ENCODE peak calls at places on chromosomes 3 and 15, in nine cellular contexts. One of them, this sample, is unnamed. For H3K36me3, the result is how much of the 10 kb centered on the place peaks cover.

GRCh38 chr3:192042116-192042515 is 581.2 kb downstream of the PYDC2 start:
- DNase-seq in kidney: no peak
- DNase-seq in heart right ventricle: no peak
- DNase-seq in naive thymus-derived CD4-positive, alpha-beta T cell: no peak
- DNase-seq in cardiac muscle cell: no peak
- DNase-seq in stomach: no peak
- DNase-seq in neural progenitor cell: no peak
- DNase-seq in DND-41: no peak
- DNase-seq in body of pancreas: no peak
- DNase-seq in this sample: no peak

GRCh38 chr3:106610362-106610997 is 741.7 kb upstream of the CBLB start:
- DNase-seq in kidney: no peak
- DNase-seq in heart right ventricle: no peak
- DNase-seq in naive thymus-derived CD4-positive, alpha-beta T cell: no peak
- DNase-seq in cardiac muscle cell: no peak
- DNase-seq in stomach: no peak
- DNase-seq in neural progenitor cell: no peak
- DNase-seq in DND-41: no peak
- DNase-seq in body of pancreas: no peak
- DNase-seq in this sample: no peak

GRCh38 chr3:86801921-86802320 is 189.0 kb downstream of the VGLL3 start:
- DNase-seq in kidney: no peak
- DNase-seq in heart right ventricle: no peak
- DNase-seq in naive thymus-derived CD4-positive, alpha-beta T cell: no peak
- DNase-seq in cardiac muscle cell: no peak
- DNase-seq in stomach: no peak
- DNase-seq in neural progenitor cell: no peak
- DNase-seq in DND-41: no peak
- DNase-seq in body of pancreas: no peak
- DNase-seq in this sample: no peak

GRCh38 chr15:42087926-42088800 is 6.2 kb downstream of the PLA2G4D start:
- DNase-seq in kidney: no peak
- DNase-seq in heart right ventricle: no peak
- DNase-seq in naive thymus-derived CD4-positive, alpha-beta T cell: no peak
- DNase-seq in cardiac muscle cell: no peak
- DNase-seq in stomach: peak
- DNase-seq in neural progenitor cell: no peak
- DNase-seq in DND-41: no peak
- DNase-seq in body of pancreas: no peak
- DNase-seq in this sample: no peak

GRCh38 chr3:109563149-109563548 is 225.8 kb upstream of the DPPA4 start:
- DNase-seq in kidney: no peak
- DNase-seq in heart right ventricle: no peak
- DNase-seq in naive thymus-derived CD4-positive, alpha-beta T cell: peak
- DNase-seq in cardiac muscle cell: no peak
- DNase-seq in stomach: no peak
- DNase-seq in neural progenitor cell: no peak
- DNase-seq in DND-41: peak
- DNase-seq in body of pancreas: no peak
- DNase-seq in this sample: no peak

GRCh38 chr15:63466378-63467192 is 37.8 kb upstream of the USP3 start:
- DNase-seq in kidney: no peak
- DNase-seq in heart right ventricle: peak
- DNase-seq in naive thymus-derived CD4-positive, alpha-beta T cell: peak
- DNase-seq in cardiac muscle cell: peak
- DNase-seq in stomach: no peak
- DNase-seq in neural progenitor cell: peak
- DNase-seq in DND-41: peak
- DNase-seq in body of pancreas: peak
- DNase-seq in this sample: no peak

GRCh38 chr3:139646505-139646904 is 31.3 kb downstream of the NMNAT3 start:
- DNase-seq in kidney: no peak
- DNase-seq in heart right ventricle: no peak
- DNase-seq in naive thymus-derived CD4-positive, alpha-beta T cell: no peak
- DNase-seq in cardiac muscle cell: no peak
- DNase-seq in stomach: no peak
- DNase-seq in neural progenitor cell: no peak
- DNase-seq in DND-41: no peak
- DNase-seq in body of pancreas: no peak
- DNase-seq in this sample: no peak

GRCh38 chr15:77538011-77538410 is 94.7 kb downstream of the LINGO1 start:
- DNase-seq in kidney: no peak
- DNase-seq in heart right ventricle: peak
- DNase-seq in naive thymus-derived CD4-positive, alpha-beta T cell: no peak
- DNase-seq in cardiac muscle cell: no peak
- DNase-seq in stomach: no peak
- DNase-seq in neural progenitor cell: no peak
- DNase-seq in DND-41: no peak
- DNase-seq in body of pancreas: no peak
- DNase-seq in this sample: no peak

GRCh38 chr3:53375019-53375418 is 27.7 kb upstream of the DCP1A start:
- DNase-seq in kidney: peak
- DNase-seq in heart right ventricle: peak
- DNase-seq in naive thymus-derived CD4-positive, alpha-beta T cell: no peak
- DNase-seq in cardiac muscle cell: peak
- DNase-seq in stomach: peak
- DNase-seq in neural progenitor cell: peak
- DNase-seq in DND-41: peak
- DNase-seq in body of pancreas: peak
- DNase-seq in this sample: no peak

GRCh38 chr3:14336414-14337285 is 65.8 kb upstream of the SLC6A6 start:
- DNase-seq in kidney: no peak
- DNase-seq in heart right ventricle: no peak
- DNase-seq in naive thymus-derived CD4-positive, alpha-beta T cell: no peak
- DNase-seq in cardiac muscle cell: no peak
- DNase-seq in stomach: peak
- DNase-seq in neural progenitor cell: no peak
- DNase-seq in DND-41: no peak
- DNase-seq in body of pancreas: peak
- DNase-seq in this sample: no peak

GRCh38 chr15:101167791-101168462 is 83.9 kb downstream of the CHSY1 start:
- DNase-seq in kidney: peak
- DNase-seq in heart right ventricle: peak
- DNase-seq in naive thymus-derived CD4-positive, alpha-beta T cell: peak
- DNase-seq in cardiac muscle cell: peak
- DNase-seq in stomach: peak
- DNase-seq in neural progenitor cell: no peak
- DNase-seq in DND-41: peak
- DNase-seq in body of pancreas: peak
- DNase-seq in this sample: peak

GRCh38 chr3:188584162-188584529 is 430.2 kb downstream of the LPP start:
- DNase-seq in kidney: no peak
- DNase-seq in heart right ventricle: no peak
- DNase-seq in naive thymus-derived CD4-positive, alpha-beta T cell: no peak
- DNase-seq in cardiac muscle cell: peak
- DNase-seq in stomach: no peak
- DNase-seq in neural progenitor cell: no peak
- DNase-seq in DND-41: no peak
- DNase-seq in body of pancreas: peak
- DNase-seq in this sample: no peak

GRCh38 chr15:48806151-48806550 is 4.7 kb downstream of the CEP152 start:
- DNase-seq in kidney: no peak
- DNase-seq in heart right ventricle: peak
- DNase-seq in naive thymus-derived CD4-positive, alpha-beta T cell: no peak
- DNase-seq in cardiac muscle cell: peak
- DNase-seq in stomach: no peak
- DNase-seq in neural progenitor cell: no peak
- DNase-seq in DND-41: peak
- DNase-seq in body of pancreas: no peak
- DNase-seq in this sample: no peak

GRCh38 chr3:175386630-175387029 is 527.5 kb downstream of the NAALADL2 start:
- DNase-seq in kidney: no peak
- DNase-seq in heart right ventricle: no peak
- DNase-seq in naive thymus-derived CD4-positive, alpha-beta T cell: no peak
- DNase-seq in cardiac muscle cell: peak
- DNase-seq in stomach: no peak
- DNase-seq in neural progenitor cell: no peak
- DNase-seq in DND-41: no peak
- DNase-seq in body of pancreas: no peak
- DNase-seq in this sample: no peak

GRCh38 chr3:149620291-149621020 is 37.4 kb downstream of the WWTR1 start:
- DNase-seq in kidney: no peak
- DNase-seq in heart right ventricle: no peak
- DNase-seq in naive thymus-derived CD4-positive, alpha-beta T cell: no peak
- DNase-seq in cardiac muscle cell: peak
- DNase-seq in stomach: no peak
- DNase-seq in neural progenitor cell: no peak
- DNase-seq in DND-41: no peak
- DNase-seq in body of pancreas: no peak
- DNase-seq in this sample: no peak

GRCh38 chr3:156685752-156686151 is 11.4 kb downstream of the TIPARP start:
- DNase-seq in kidney: no peak
- DNase-seq in heart right ventricle: no peak
- DNase-seq in naive thymus-derived CD4-positive, alpha-beta T cell: no peak
- DNase-seq in cardiac muscle cell: no peak
- DNase-seq in stomach: no peak
- DNase-seq in neural progenitor cell: no peak
- DNase-seq in DND-41: no peak
- DNase-seq in body of pancreas: no peak
- DNase-seq in this sample: no peak

GRCh38 chr3:45664558-45664957 is 24.6 kb upstream of the SACM1L start:
- DNase-seq in kidney: no peak
- DNase-seq in heart right ventricle: no peak
- DNase-seq in naive thymus-derived CD4-positive, alpha-beta T cell: peak
- DNase-seq in cardiac muscle cell: no peak
- DNase-seq in stomach: peak
- DNase-seq in neural progenitor cell: no peak
- DNase-seq in DND-41: peak
- DNase-seq in body of pancreas: peak
- DNase-seq in this sample: no peak

GRCh38 chr3:159486580-159486979 is 502.1 kb upstream of the IL12A start:
- DNase-seq in kidney: no peak
- DNase-seq in heart right ventricle: no peak
- DNase-seq in naive thymus-derived CD4-positive, alpha-beta T cell: no peak
- DNase-seq in cardiac muscle cell: peak
- DNase-seq in stomach: no peak
- DNase-seq in neural progenitor cell: peak
- DNase-seq in DND-41: no peak
- DNase-seq in body of pancreas: no peak
- DNase-seq in this sample: no peak

GRCh38 chr15:62444104-62445027 is 279.3 kb upstream of the C2CD4B start:
- DNase-seq in kidney: no peak
- DNase-seq in heart right ventricle: no peak
- DNase-seq in naive thymus-derived CD4-positive, alpha-beta T cell: no peak
- DNase-seq in cardiac muscle cell: peak
- DNase-seq in stomach: no peak
- DNase-seq in neural progenitor cell: no peak
- DNase-seq in DND-41: no peak
- DNase-seq in body of pancreas: peak
- DNase-seq in this sample: peak

DNA sequence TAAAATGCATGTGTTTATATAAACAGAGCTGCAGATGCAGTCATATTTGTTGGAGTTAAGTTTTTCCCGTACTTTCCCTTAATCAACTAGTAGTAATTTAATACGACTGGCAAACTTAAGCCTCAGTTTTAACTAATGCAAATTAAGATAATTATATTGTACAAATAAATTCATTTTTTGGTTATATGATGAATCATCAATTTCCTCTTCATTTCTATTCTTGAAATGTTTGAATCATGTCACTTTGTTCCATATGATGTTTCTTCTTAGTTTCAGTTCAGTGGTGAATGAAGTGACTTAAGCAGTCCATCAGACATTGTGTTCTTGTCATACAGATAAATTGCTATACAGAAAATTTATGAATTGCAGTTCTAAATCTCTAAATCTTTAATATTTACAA is 1361.2 kb upstream of the EPHA6 start:
- DNase-seq in kidney: no peak
- DNase-seq in heart right ventricle: no peak
- DNase-seq in naive thymus-derived CD4-positive, alpha-beta T cell: no peak
- DNase-seq in cardiac muscle cell: no peak
- DNase-seq in stomach: no peak
- DNase-seq in neural progenitor cell: no peak
- DNase-seq in DND-41: no peak
- DNase-seq in body of pancreas: no peak
- DNase-seq in this sample: no peak
- H3K36me3 ChIP-seq in kidney: under half
- H3K36me3 ChIP-seq in heart right ventricle: under half
- H3K36me3 ChIP-seq in naive thymus-derived CD4-positive, alpha-beta T cell: under half
- H3K36me3 ChIP-seq in cardiac muscle cell: under half
- H3K36me3 ChIP-seq in stomach: under half
- H3K36me3 ChIP-seq in neural progenitor cell: under half
- H3K36me3 ChIP-seq in DND-41: under half
- H3K36me3 ChIP-seq in body of pancreas: under half
- H3K36me3 ChIP-seq in this sample: under half

GRCh38 chr15:57382222-57382621 is 5.9 kb downstream of the CGNL1 start:
- DNase-seq in kidney: no peak
- DNase-seq in heart right ventricle: no peak
- DNase-seq in naive thymus-derived CD4-positive, alpha-beta T cell: no peak
- DNase-seq in cardiac muscle cell: no peak
- DNase-seq in stomach: peak
- DNase-seq in neural progenitor cell: no peak
- DNase-seq in DND-41: no peak
- DNase-seq in body of pancreas: peak
- DNase-seq in this sample: no peak
- H3K4me3 ChIP-seq in kidney: peak
- H3K4me3 ChIP-seq in heart right ventricle: no peak
- H3K4me3 ChIP-seq in naive thymus-derived CD4-positive, alpha-beta T cell: no peak
- H3K4me3 ChIP-seq in cardiac muscle cell: peak
- H3K4me3 ChIP-seq in stomach: no peak
- H3K4me3 ChIP-seq in neural progenitor cell: no peak
- H3K4me3 ChIP-seq in DND-41: no peak
- H3K4me3 ChIP-seq in body of pancreas: no peak
- H3K4me3 ChIP-seq in this sample: no peak

DNA sequence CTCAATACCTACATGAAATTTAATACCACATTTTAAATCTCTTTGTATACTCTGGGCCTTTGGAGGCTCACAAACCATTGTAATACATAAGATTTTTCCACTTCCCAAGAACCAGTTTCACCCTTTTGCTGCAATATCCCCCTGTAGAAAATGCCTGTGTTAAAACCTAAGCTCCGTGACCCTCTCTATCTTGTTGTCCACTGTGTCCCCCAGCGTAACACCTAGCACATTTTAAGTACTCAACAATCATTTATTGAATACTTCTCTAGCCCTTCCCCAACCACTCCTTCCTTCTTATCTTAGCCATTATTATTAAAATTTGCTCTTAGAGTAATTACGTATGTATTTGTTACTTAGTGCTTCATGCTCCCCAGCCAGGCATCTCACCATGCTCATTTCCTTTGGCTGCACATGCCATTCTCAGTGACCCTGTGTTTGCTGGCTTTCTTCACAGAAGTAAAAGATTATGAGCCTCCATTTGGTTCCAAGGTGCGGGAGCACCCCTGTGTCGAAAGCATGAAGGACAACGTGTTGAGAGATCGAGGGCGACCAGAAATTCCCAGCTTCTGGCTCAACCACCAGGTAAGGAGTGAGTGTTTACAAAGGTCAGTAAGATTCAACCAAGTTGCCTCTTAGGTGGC is 81.6 kb downstream of the TGFBR2 start:
- DNase-seq in kidney: no peak
- DNase-seq in heart right ventricle: no peak
- DNase-seq in naive thymus-derived CD4-positive, alpha-beta T cell: no peak
- DNase-seq in cardiac muscle cell: no peak
- DNase-seq in stomach: no peak
- DNase-seq in neural progenitor cell: no peak
- DNase-seq in DND-41: no peak
- DNase-seq in body of pancreas: no peak
- DNase-seq in this sample: no peak
- H3K27ac ChIP-seq in kidney: no peak
- H3K27ac ChIP-seq in heart right ventricle: no peak
- H3K27ac ChIP-seq in naive thymus-derived CD4-positive, alpha-beta T cell: peak
- H3K27ac ChIP-seq in cardiac muscle cell: no peak
- H3K27ac ChIP-seq in stomach: no peak
- H3K27ac ChIP-seq in neural progenitor cell: no peak
- H3K27ac ChIP-seq in DND-41: no peak
- H3K27ac ChIP-seq in body of pancreas: no peak
- H3K27ac ChIP-seq in this sample: peak

GRCh38 chr15:91816942-91817341 is 36.6 kb upstream of the SLCO3A1 start:
- DNase-seq in kidney: no peak
- DNase-seq in heart right ventricle: no peak
- DNase-seq in naive thymus-derived CD4-positive, alpha-beta T cell: no peak
- DNase-seq in cardiac muscle cell: no peak
- DNase-seq in stomach: no peak
- DNase-seq in neural progenitor cell: no peak
- DNase-seq in DND-41: no peak
- DNase-seq in body of pancreas: no peak
- DNase-seq in this sample: no peak
- H3K36me3 ChIP-seq in kidney: under half
- H3K36me3 ChIP-seq in heart right ventricle: under half
- H3K36me3 ChIP-seq in naive thymus-derived CD4-positive, alpha-beta T cell: under half
- H3K36me3 ChIP-seq in cardiac muscle cell: under half
- H3K36me3 ChIP-seq in stomach: under half
- H3K36me3 ChIP-seq in neural progenitor cell: under half
- H3K36me3 ChIP-seq in DND-41: under half
- H3K36me3 ChIP-seq in body of pancreas: under half
- H3K36me3 ChIP-seq in this sample: under half

This sample was measured in ascending aorta.